ENCODE peak calls at places on chromosomes 7 and 10, in six cellular contexts. One of them, this sample, is unnamed. For H3K4me1 and H3K36me3, the result is how much of the 10 kb centered on the place peaks cover.

GRCh38 chr10:95540514-95541052 is 20.6 kb downstream of the SORBS1 start:
- DNase-seq in kidney: no peak
- DNase-seq in OCI-LY7: no peak
- DNase-seq in sigmoid colon: no peak
- DNase-seq in heart right ventricle: no peak
- DNase-seq in psoas muscle: no peak
- DNase-seq in this sample: no peak

GRCh38 chr7:154304740-154305679 is 252.8 kb downstream of the DPP6 start:
- DNase-seq in kidney: no peak
- DNase-seq in OCI-LY7: no peak
- DNase-seq in sigmoid colon: no peak
- DNase-seq in heart right ventricle: no peak
- DNase-seq in psoas muscle: no peak
- DNase-seq in this sample: no peak

GRCh38 chr10:43689618-43689954 is 40.9 kb upstream of the ZNF32 start:
- DNase-seq in kidney: peak
- DNase-seq in OCI-LY7: no peak
- DNase-seq in sigmoid colon: peak
- DNase-seq in heart right ventricle: peak
- DNase-seq in psoas muscle: peak
- DNase-seq in this sample: no peak

GRCh38 chr7:86282014-86282682 is 361.6 kb upstream of the GRM3 start:
- DNase-seq in kidney: peak
- DNase-seq in OCI-LY7: no peak
- DNase-seq in sigmoid colon: peak
- DNase-seq in heart right ventricle: no peak
- DNase-seq in psoas muscle: no peak
- DNase-seq in this sample: no peak

GRCh38 chr10:22912763-22913389 is 15.0 kb upstream of the ARMC3 start:
- DNase-seq in kidney: no peak
- DNase-seq in OCI-LY7: no peak
- DNase-seq in sigmoid colon: no peak
- DNase-seq in heart right ventricle: no peak
- DNase-seq in psoas muscle: no peak
- DNase-seq in this sample: no peak

GRCh38 chr10:129959544-129960492 is 4.3 kb downstream of the EBF3 start:
- DNase-seq in kidney: no peak
- DNase-seq in OCI-LY7: no peak
- DNase-seq in sigmoid colon: peak
- DNase-seq in heart right ventricle: no peak
- DNase-seq in psoas muscle: no peak
- DNase-seq in this sample: no peak

GRCh38 chr7:26153246-26153822 is 1.3 kb downstream of the NFE2L3 start:
- DNase-seq in kidney: no peak
- DNase-seq in OCI-LY7: peak
- DNase-seq in sigmoid colon: no peak
- DNase-seq in heart right ventricle: no peak
- DNase-seq in psoas muscle: no peak
- DNase-seq in this sample: no peak

GRCh38 chr10:5283305-5284158 is 81.2 kb upstream of the UCN3 start:
- DNase-seq in kidney: no peak
- DNase-seq in OCI-LY7: peak
- DNase-seq in sigmoid colon: peak
- DNase-seq in heart right ventricle: peak
- DNase-seq in psoas muscle: peak
- DNase-seq in this sample: peak

GRCh38 chr7:69599211-69599878 is 1.1 kb downstream of the AUTS2 start:
- DNase-seq in kidney: peak
- DNase-seq in OCI-LY7: peak
- DNase-seq in sigmoid colon: peak
- DNase-seq in heart right ventricle: no peak
- DNase-seq in psoas muscle: peak
- DNase-seq in this sample: no peak

GRCh38 chr7:27103489-27104226 is 1.2 kb upstream of the HOXA2 start:
- DNase-seq in kidney: no peak
- DNase-seq in OCI-LY7: no peak
- DNase-seq in sigmoid colon: peak
- DNase-seq in heart right ventricle: no peak
- DNase-seq in psoas muscle: no peak
- DNase-seq in this sample: no peak

GRCh38 chr10:17758200-17758599 is 6.2 kb downstream of the TMEM236 start:
- DNase-seq in kidney: no peak
- DNase-seq in OCI-LY7: no peak
- DNase-seq in sigmoid colon: no peak
- DNase-seq in heart right ventricle: no peak
- DNase-seq in psoas muscle: no peak
- DNase-seq in this sample: no peak

GRCh38 chr10:17607603-17608332 is 9.4 kb downstream of the HACD1 start:
- DNase-seq in kidney: no peak
- DNase-seq in OCI-LY7: peak
- DNase-seq in sigmoid colon: no peak
- DNase-seq in heart right ventricle: peak
- DNase-seq in psoas muscle: no peak
- DNase-seq in this sample: peak

GRCh38 chr10:125236091-125236490 is 75.7 kb upstream of the CTBP2 start:
- DNase-seq in kidney: no peak
- DNase-seq in OCI-LY7: no peak
- DNase-seq in sigmoid colon: no peak
- DNase-seq in heart right ventricle: no peak
- DNase-seq in psoas muscle: no peak
- DNase-seq in this sample: no peak

GRCh38 chr10:93334901-93335312 is 147.2 kb downstream of the MYOF start:
- DNase-seq in kidney: no peak
- DNase-seq in OCI-LY7: no peak
- DNase-seq in sigmoid colon: no peak
- DNase-seq in heart right ventricle: no peak
- DNase-seq in psoas muscle: no peak
- DNase-seq in this sample: no peak

GRCh38 chr7:5695037-5695708 is 86.3 kb downstream of the RNF216 start:
- DNase-seq in kidney: peak
- DNase-seq in OCI-LY7: peak
- DNase-seq in sigmoid colon: peak
- DNase-seq in heart right ventricle: peak
- DNase-seq in psoas muscle: no peak
- DNase-seq in this sample: peak

GRCh38 chr7:192035-192649 is at the start of gene FAM20C:
- DNase-seq in kidney: peak
- DNase-seq in OCI-LY7: no peak
- DNase-seq in sigmoid colon: peak
- DNase-seq in heart right ventricle: peak
- DNase-seq in psoas muscle: peak
- DNase-seq in this sample: peak

GRCh38 chr7:1044189-1045037 is at the start of gene GPR146:
- DNase-seq in kidney: peak
- DNase-seq in OCI-LY7: peak
- DNase-seq in sigmoid colon: peak
- DNase-seq in heart right ventricle: peak
- DNase-seq in psoas muscle: peak
- DNase-seq in this sample: peak

GRCh38 chr10:804787-805634 is 115.5 kb upstream of the DIP2C start:
- DNase-seq in kidney: peak
- DNase-seq in OCI-LY7: no peak
- DNase-seq in sigmoid colon: no peak
- DNase-seq in heart right ventricle: no peak
- DNase-seq in psoas muscle: no peak
- DNase-seq in this sample: no peak

GRCh38 chr10:78408671-78409472 is 375.2 kb downstream of the RPS24 start:
- DNase-seq in kidney: peak
- DNase-seq in OCI-LY7: no peak
- DNase-seq in sigmoid colon: peak
- DNase-seq in heart right ventricle: peak
- DNase-seq in psoas muscle: peak
- DNase-seq in this sample: no peak

GRCh38 chr7:9945882-9946281 is 1027.8 kb upstream of the PHF14 start:
- DNase-seq in kidney: no peak
- DNase-seq in OCI-LY7: no peak
- DNase-seq in sigmoid colon: no peak
- DNase-seq in heart right ventricle: no peak
- DNase-seq in psoas muscle: no peak
- DNase-seq in this sample: no peak

DNA sequence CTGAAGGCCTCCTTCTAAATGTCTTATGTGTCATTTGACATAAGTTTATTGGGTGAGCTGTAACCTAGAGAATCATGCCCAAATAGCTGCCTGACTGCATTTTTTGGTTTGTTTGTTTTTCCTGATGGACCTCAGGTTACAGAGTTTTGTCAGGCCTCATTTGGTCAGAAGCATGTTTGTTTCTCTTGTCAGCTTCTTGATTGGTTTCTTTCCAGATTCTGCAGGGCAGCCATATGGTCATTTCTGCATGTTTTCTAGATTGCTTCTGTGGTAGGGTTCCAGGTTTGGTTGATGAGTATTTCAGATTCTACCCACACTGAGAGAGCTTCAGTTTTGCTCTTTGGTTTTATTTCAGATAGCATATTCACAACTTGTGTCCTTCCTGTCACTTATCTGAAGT is 28.0 kb downstream of the GLCCI1 start:
- DNase-seq in kidney: no peak
- DNase-seq in OCI-LY7: no peak
- DNase-seq in sigmoid colon: no peak
- DNase-seq in heart right ventricle: no peak
- DNase-seq in psoas muscle: no peak
- DNase-seq in this sample: no peak
- H3K27ac ChIP-seq in kidney: no peak
- H3K27ac ChIP-seq in OCI-LY7: no peak
- H3K27ac ChIP-seq in sigmoid colon: no peak
- H3K27ac ChIP-seq in heart right ventricle: no peak
- H3K27ac ChIP-seq in psoas muscle: no peak
- H3K27ac ChIP-seq in this sample: no peak

GRCh38 chr7:55132550-55132889 is 113.7 kb downstream of the EGFR start:
- DNase-seq in kidney: no peak
- DNase-seq in OCI-LY7: no peak
- DNase-seq in sigmoid colon: no peak
- DNase-seq in heart right ventricle: no peak
- DNase-seq in psoas muscle: no peak
- DNase-seq in this sample: no peak

GRCh38 chr7:55133630-55134392 is 115.0 kb downstream of the EGFR start:
- DNase-seq in kidney: no peak
- DNase-seq in OCI-LY7: no peak
- DNase-seq in sigmoid colon: peak
- DNase-seq in heart right ventricle: peak
- DNase-seq in psoas muscle: peak
- DNase-seq in this sample: no peak

GRCh38 chr7:55134786-55135185 is 116.0 kb downstream of the EGFR start:
- DNase-seq in kidney: no peak
- DNase-seq in OCI-LY7: no peak
- DNase-seq in sigmoid colon: no peak
- DNase-seq in heart right ventricle: no peak
- DNase-seq in psoas muscle: no peak
- DNase-seq in this sample: no peak

GRCh38 chr7:55131421-55131929 is 112.7 kb downstream of the EGFR start:
- DNase-seq in kidney: peak
- DNase-seq in OCI-LY7: no peak
- DNase-seq in sigmoid colon: no peak
- DNase-seq in heart right ventricle: no peak
- DNase-seq in psoas muscle: no peak
- DNase-seq in this sample: no peak

DNA sequence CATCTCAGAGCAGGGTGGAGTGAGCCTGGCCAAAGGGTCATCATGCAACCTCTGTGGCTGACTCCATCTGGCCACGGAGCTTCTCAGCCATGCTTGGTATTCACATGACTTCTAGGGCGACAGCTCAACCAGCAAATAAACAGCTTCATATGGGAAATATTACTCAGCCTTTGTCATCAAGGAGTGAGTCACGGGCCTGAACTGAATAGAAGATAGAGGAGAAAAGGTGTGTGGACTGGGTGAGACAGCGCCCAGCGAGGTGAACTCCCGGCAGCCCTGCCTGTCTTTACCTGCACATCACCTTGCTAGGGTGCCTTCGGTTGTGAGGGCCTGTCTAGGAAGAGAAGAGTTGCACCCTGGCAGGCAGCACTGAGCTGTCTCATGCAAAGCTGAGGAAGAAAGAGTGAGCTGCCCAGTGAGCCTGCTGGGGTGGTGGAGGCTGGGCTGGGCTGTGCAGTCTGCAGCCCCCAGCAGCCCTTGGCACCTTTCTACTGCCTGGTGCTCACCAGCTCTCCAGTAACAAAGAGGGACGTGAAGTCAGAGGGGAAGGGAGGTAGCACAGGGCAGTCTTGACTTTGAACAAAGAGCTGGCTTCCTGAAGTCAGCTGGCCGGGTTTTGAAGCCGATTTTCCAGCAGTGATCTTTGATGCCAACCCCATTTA is 114.2 kb downstream of the EGFR start:
- DNase-seq in kidney: no peak
- DNase-seq in OCI-LY7: no peak
- DNase-seq in sigmoid colon: peak
- DNase-seq in heart right ventricle: no peak
- DNase-seq in psoas muscle: peak
- DNase-seq in this sample: no peak
- H3K4me1 ChIP-seq in kidney: under half
- H3K4me1 ChIP-seq in OCI-LY7: under half
- H3K4me1 ChIP-seq in sigmoid colon: under half
- H3K4me1 ChIP-seq in heart right ventricle: half or more
- H3K4me1 ChIP-seq in psoas muscle: half or more
- H3K4me1 ChIP-seq in this sample: under half

GRCh38 chr7:107936312-107936711 is 45.3 kb downstream of the DLD start:
- DNase-seq in kidney: no peak
- DNase-seq in OCI-LY7: no peak
- DNase-seq in sigmoid colon: no peak
- DNase-seq in heart right ventricle: no peak
- DNase-seq in psoas muscle: no peak
- DNase-seq in this sample: no peak

GRCh38 chr7:107934991-107935770 is 44.2 kb downstream of the DLD start:
- DNase-seq in kidney: no peak
- DNase-seq in OCI-LY7: no peak
- DNase-seq in sigmoid colon: no peak
- DNase-seq in heart right ventricle: no peak
- DNase-seq in psoas muscle: no peak
- DNase-seq in this sample: no peak

GRCh38 chr7:107939472-107940145 is 48.6 kb downstream of the DLD start:
- DNase-seq in kidney: peak
- DNase-seq in OCI-LY7: no peak
- DNase-seq in sigmoid colon: peak
- DNase-seq in heart right ventricle: peak
- DNase-seq in psoas muscle: peak
- DNase-seq in this sample: no peak

GRCh38 chr7:107938448-107939250 is 47.7 kb downstream of the DLD start:
- DNase-seq in kidney: no peak
- DNase-seq in OCI-LY7: no peak
- DNase-seq in sigmoid colon: peak
- DNase-seq in heart right ventricle: peak
- DNase-seq in psoas muscle: peak
- DNase-seq in this sample: no peak

GRCh38 chr7:107937514-107937913 is 46.5 kb downstream of the DLD start:
- DNase-seq in kidney: no peak
- DNase-seq in OCI-LY7: no peak
- DNase-seq in sigmoid colon: no peak
- DNase-seq in heart right ventricle: no peak
- DNase-seq in psoas muscle: no peak
- DNase-seq in this sample: no peak
- H3K36me3 ChIP-seq in kidney: half or more
- H3K36me3 ChIP-seq in OCI-LY7: under half
- H3K36me3 ChIP-seq in sigmoid colon: under half
- H3K36me3 ChIP-seq in heart right ventricle: half or more
- H3K36me3 ChIP-seq in psoas muscle: under half
- H3K36me3 ChIP-seq in this sample: under half

DNA sequence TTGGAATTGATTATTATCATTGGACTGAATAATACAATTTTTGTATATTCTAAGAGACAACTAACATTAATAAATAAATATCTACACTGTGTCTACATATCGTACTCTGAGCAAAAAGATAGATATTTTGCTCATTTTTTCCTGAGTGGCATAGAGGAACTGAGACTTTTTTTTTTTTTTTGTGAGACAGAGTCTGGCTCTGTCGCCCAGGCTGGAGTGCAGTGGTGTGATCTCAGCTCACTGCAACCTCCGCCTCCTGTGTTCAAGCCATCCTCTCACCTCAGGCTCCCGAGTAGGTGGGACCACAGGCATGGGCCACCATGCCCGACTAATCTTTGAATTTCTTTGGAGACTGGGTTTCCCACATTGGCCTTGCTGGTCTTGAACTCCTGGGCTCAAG is 14.0 kb downstream of the KMT2E start:
- DNase-seq in kidney: peak
- DNase-seq in OCI-LY7: peak
- DNase-seq in sigmoid colon: no peak
- DNase-seq in heart right ventricle: no peak
- DNase-seq in psoas muscle: no peak
- DNase-seq in this sample: no peak
- H3K27ac ChIP-seq in kidney: no peak
- H3K27ac ChIP-seq in OCI-LY7: no peak
- H3K27ac ChIP-seq in sigmoid colon: no peak
- H3K27ac ChIP-seq in heart right ventricle: no peak
- H3K27ac ChIP-seq in psoas muscle: no peak
- H3K27ac ChIP-seq in this sample: no peak

This sample was measured in CD4-positive, alpha-beta memory T cell.